ENCODE peak calls at places on chromosomes 7 and 10, in six cellular contexts. One of them, this sample, is unnamed.

GRCh38 chr10:83819609-83820008 is 319.7 kb upstream of the GHITM start:
- DNase-seq in HepG2: no peak
- DNase-seq in GM12891: no peak
- DNase-seq in H1: no peak
- DNase-seq in GM12878: no peak
- DNase-seq in K562: no peak
- DNase-seq in this sample: no peak

GRCh38 chr10:6014241-6014761 is 37.0 kb upstream of the IL15RA start:
- DNase-seq in HepG2: peak
- DNase-seq in GM12891: peak
- DNase-seq in H1: peak
- DNase-seq in GM12878: peak
- DNase-seq in K562: peak
- DNase-seq in this sample: peak

GRCh38 chr10:78548369-78548985 is 514.8 kb downstream of the RPS24 start:
- DNase-seq in HepG2: no peak
- DNase-seq in GM12891: no peak
- DNase-seq in H1: no peak
- DNase-seq in GM12878: no peak
- DNase-seq in K562: no peak
- DNase-seq in this sample: no peak

GRCh38 chr10:61164458-61165160 is 220.6 kb upstream of the RHOBTB1 start:
- DNase-seq in HepG2: peak
- DNase-seq in GM12891: no peak
- DNase-seq in H1: no peak
- DNase-seq in GM12878: no peak
- DNase-seq in K562: no peak
- DNase-seq in this sample: no peak

GRCh38 chr7:81111781-81112540 is 193.1 kb upstream of the SEMA3C start:
- DNase-seq in HepG2: no peak
- DNase-seq in GM12891: no peak
- DNase-seq in H1: no peak
- DNase-seq in GM12878: no peak
- DNase-seq in K562: no peak
- DNase-seq in this sample: no peak

GRCh38 chr10:33155720-33156638 is 178.5 kb downstream of the NRP1 start:
- DNase-seq in HepG2: peak
- DNase-seq in GM12891: peak
- DNase-seq in H1: no peak
- DNase-seq in GM12878: no peak
- DNase-seq in K562: peak
- DNase-seq in this sample: peak

GRCh38 chr10:5323446-5323845 is 41.3 kb upstream of the UCN3 start:
- DNase-seq in HepG2: no peak
- DNase-seq in GM12891: no peak
- DNase-seq in H1: no peak
- DNase-seq in GM12878: no peak
- DNase-seq in K562: no peak
- DNase-seq in this sample: no peak

GRCh38 chr10:63763744-63764143 is 242.5 kb downstream of the REEP3 start:
- DNase-seq in HepG2: no peak
- DNase-seq in GM12891: no peak
- DNase-seq in H1: no peak
- DNase-seq in GM12878: no peak
- DNase-seq in K562: no peak
- DNase-seq in this sample: no peak

GRCh38 chr7:77796960-77797359 is 1.3 kb downstream of the TMEM60 start:
- DNase-seq in HepG2: no peak
- DNase-seq in GM12891: no peak
- DNase-seq in H1: no peak
- DNase-seq in GM12878: no peak
- DNase-seq in K562: no peak
- DNase-seq in this sample: no peak

GRCh38 chr7:767941-768729 is 41.1 kb upstream of the PRKAR1B start:
- DNase-seq in HepG2: no peak
- DNase-seq in GM12891: no peak
- DNase-seq in H1: no peak
- DNase-seq in GM12878: no peak
- DNase-seq in K562: no peak
- DNase-seq in this sample: no peak

GRCh38 chr7:129332354-129333056 is 101.7 kb upstream of the STRIP2 start:
- DNase-seq in HepG2: no peak
- DNase-seq in GM12891: no peak
- DNase-seq in H1: no peak
- DNase-seq in GM12878: no peak
- DNase-seq in K562: no peak
- DNase-seq in this sample: no peak

GRCh38 chr10:48667960-48668541 is 16.6 kb upstream of the WDFY4 start:
- DNase-seq in HepG2: no peak
- DNase-seq in GM12891: no peak
- DNase-seq in H1: no peak
- DNase-seq in GM12878: peak
- DNase-seq in K562: no peak
- DNase-seq in this sample: no peak

GRCh38 chr10:107790271-107790670 is 625.8 kb upstream of the SORCS1 start:
- DNase-seq in HepG2: no peak
- DNase-seq in GM12891: no peak
- DNase-seq in H1: no peak
- DNase-seq in GM12878: no peak
- DNase-seq in K562: no peak
- DNase-seq in this sample: no peak

GRCh38 chr7:13262929-13263530 is 575.6 kb downstream of the ARL4A start:
- DNase-seq in HepG2: peak
- DNase-seq in GM12891: no peak
- DNase-seq in H1: no peak
- DNase-seq in GM12878: no peak
- DNase-seq in K562: peak
- DNase-seq in this sample: no peak

GRCh38 chr7:87451187-87451586 is 24.3 kb downstream of the ABCB4 start:
- DNase-seq in HepG2: no peak
- DNase-seq in GM12891: no peak
- DNase-seq in H1: no peak
- DNase-seq in GM12878: no peak
- DNase-seq in K562: no peak
- DNase-seq in this sample: no peak

GRCh38 chr10:103765981-103766380 is 89.4 kb downstream of the SH3PXD2A start:
- DNase-seq in HepG2: no peak
- DNase-seq in GM12891: no peak
- DNase-seq in H1: no peak
- DNase-seq in GM12878: no peak
- DNase-seq in K562: no peak
- DNase-seq in this sample: no peak

GRCh38 chr7:156947120-156947843 is 2.2 kb upstream of the NOM1 start:
- DNase-seq in HepG2: peak
- DNase-seq in GM12891: no peak
- DNase-seq in H1: no peak
- DNase-seq in GM12878: no peak
- DNase-seq in K562: no peak
- DNase-seq in this sample: no peak

GRCh38 chr7:122423591-122423990 is 119.0 kb upstream of the FEZF1 start:
- DNase-seq in HepG2: no peak
- DNase-seq in GM12891: no peak
- DNase-seq in H1: no peak
- DNase-seq in GM12878: no peak
- DNase-seq in K562: no peak
- DNase-seq in this sample: no peak
- TF ChIP-seq POLR2A in HepG2: no peak
- TF ChIP-seq POLR2A in GM12891: no peak
- TF ChIP-seq POLR2A in H1: no peak
- TF ChIP-seq POLR2A in GM12878: no peak
- TF ChIP-seq POLR2A in K562: no peak
- TF ChIP-seq POLR2A in this sample: no peak

GRCh38 chr10:113555751-113556150 is 2.9 kb downstream of the HABP2 start:
- DNase-seq in HepG2: no peak
- DNase-seq in GM12891: no peak
- DNase-seq in H1: no peak
- DNase-seq in GM12878: no peak
- DNase-seq in K562: no peak
- DNase-seq in this sample: no peak

GRCh38 chr10:113560071-113560470 is 7.2 kb downstream of the HABP2 start:
- DNase-seq in HepG2: no peak
- DNase-seq in GM12891: no peak
- DNase-seq in H1: no peak
- DNase-seq in GM12878: no peak
- DNase-seq in K562: no peak
- DNase-seq in this sample: no peak

GRCh38 chr10:113558336-113558735 is 5.5 kb downstream of the HABP2 start:
- DNase-seq in HepG2: no peak
- DNase-seq in GM12891: no peak
- DNase-seq in H1: peak
- DNase-seq in GM12878: no peak
- DNase-seq in K562: no peak
- DNase-seq in this sample: no peak

GRCh38 chr10:113555245-113555644 is 2.4 kb downstream of the HABP2 start:
- DNase-seq in HepG2: no peak
- DNase-seq in GM12891: no peak
- DNase-seq in H1: no peak
- DNase-seq in GM12878: no peak
- DNase-seq in K562: no peak
- DNase-seq in this sample: no peak

DNA sequence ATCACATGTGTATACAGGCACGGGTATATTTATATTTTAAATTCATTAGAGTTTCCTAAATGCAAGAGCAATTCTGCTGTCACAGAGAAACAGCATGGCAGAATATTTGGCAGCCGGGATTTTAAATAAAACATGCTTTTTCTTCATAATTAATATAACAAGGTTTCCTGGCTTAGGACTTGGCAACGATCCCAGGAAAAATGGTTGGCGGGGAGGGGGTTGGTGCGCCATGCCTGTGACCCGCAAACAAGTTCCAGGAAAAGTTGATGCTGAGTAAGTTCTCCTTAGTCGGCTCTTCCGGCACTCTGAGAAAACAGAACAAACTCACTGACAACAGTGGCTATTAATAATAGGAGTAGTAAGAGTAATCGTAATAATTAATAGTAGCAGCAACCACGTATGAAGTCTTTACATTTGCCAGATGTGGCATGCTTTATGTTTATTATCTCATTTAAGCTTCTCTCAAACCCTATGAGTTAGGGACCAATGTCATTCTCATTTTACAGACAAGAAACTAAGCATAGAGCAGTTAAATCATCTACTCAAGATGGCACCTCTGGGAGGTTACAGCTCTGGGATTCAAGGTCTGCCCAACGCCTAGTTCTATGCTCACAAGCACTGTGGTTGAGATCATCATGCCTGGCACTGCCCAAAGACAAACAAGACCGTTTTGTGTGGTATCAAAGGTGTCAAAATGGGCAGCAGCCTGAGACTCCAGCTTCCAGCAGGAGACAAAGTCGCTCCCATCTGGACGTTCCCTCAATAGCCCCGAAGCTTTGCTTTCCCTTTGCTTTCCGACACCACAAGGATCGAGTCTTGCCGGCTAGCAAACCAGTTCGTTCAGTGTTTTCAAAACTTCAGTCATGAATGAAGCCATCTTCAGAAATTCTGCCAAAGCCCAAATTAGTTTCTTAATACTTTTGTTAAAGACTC is 4.8 kb downstream of the HABP2 start:
- DNase-seq in HepG2: no peak
- DNase-seq in GM12891: no peak
- DNase-seq in H1: peak
- DNase-seq in GM12878: no peak
- DNase-seq in K562: peak
- DNase-seq in this sample: no peak
- TF ChIP-seq POLR2AphosphoS5 in HepG2: no peak
- TF ChIP-seq POLR2AphosphoS5 in GM12891: no peak
- TF ChIP-seq POLR2AphosphoS5 in H1: no peak
- TF ChIP-seq POLR2AphosphoS5 in GM12878: no peak
- TF ChIP-seq POLR2AphosphoS5 in K562: no peak
- TF ChIP-seq POLR2AphosphoS5 in this sample: no peak

DNA sequence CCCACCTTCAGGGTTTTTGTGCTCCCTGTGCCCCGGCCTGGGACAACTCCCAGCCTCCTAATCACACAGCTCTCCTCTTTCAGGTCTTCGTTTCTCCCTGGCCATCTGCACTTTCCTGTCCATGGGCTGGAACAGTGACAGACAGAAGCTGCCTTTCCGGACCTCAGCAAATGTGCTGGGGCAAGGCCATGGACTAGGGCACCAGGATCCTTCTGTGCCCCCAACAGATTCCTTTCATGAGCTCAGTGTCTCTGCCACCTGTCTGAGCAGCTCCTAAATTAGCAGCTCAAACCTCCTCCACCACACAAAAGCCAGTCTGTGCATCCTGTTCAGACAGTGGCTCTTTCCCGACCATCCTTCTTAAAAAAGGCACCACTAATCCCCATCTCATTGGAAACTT is 41.9 kb upstream of the FRMD4A start:
- DNase-seq in HepG2: no peak
- DNase-seq in GM12891: no peak
- DNase-seq in H1: no peak
- DNase-seq in GM12878: no peak
- DNase-seq in K562: no peak
- DNase-seq in this sample: no peak
- TF ChIP-seq TAF1 in HepG2: no peak
- TF ChIP-seq TAF1 in GM12891: no peak
- TF ChIP-seq TAF1 in H1: no peak
- TF ChIP-seq TAF1 in GM12878: no peak
- TF ChIP-seq TAF1 in K562: no peak
- TF ChIP-seq TAF1 in this sample: no peak

GRCh38 chr10:1668347-1668746 is 69.0 kb downstream of the ADARB2 start:
- DNase-seq in HepG2: no peak
- DNase-seq in GM12891: no peak
- DNase-seq in H1: no peak
- DNase-seq in GM12878: peak
- DNase-seq in K562: no peak
- DNase-seq in this sample: no peak
- TF ChIP-seq POLR2A in HepG2: no peak
- TF ChIP-seq POLR2A in GM12891: no peak
- TF ChIP-seq POLR2A in H1: no peak
- TF ChIP-seq POLR2A in GM12878: no peak
- TF ChIP-seq POLR2A in K562: no peak
- TF ChIP-seq POLR2A in this sample: no peak

GRCh38 chr10:128086003-128086863 is 40.0 kb downstream of the MKI67 start:
- DNase-seq in HepG2: no peak
- DNase-seq in GM12891: no peak
- DNase-seq in H1: no peak
- DNase-seq in GM12878: no peak
- DNase-seq in K562: no peak
- DNase-seq in this sample: no peak
- TF ChIP-seq POLR2AphosphoS5 in HepG2: no peak
- TF ChIP-seq POLR2AphosphoS5 in GM12891: no peak
- TF ChIP-seq POLR2AphosphoS5 in H1: no peak
- TF ChIP-seq POLR2AphosphoS5 in GM12878: no peak
- TF ChIP-seq POLR2AphosphoS5 in K562: no peak
- TF ChIP-seq POLR2AphosphoS5 in this sample: no peak